ENCODE peak calls at places on chromosomes 7 and 10, in seven cellular contexts. I is vagina, A is lung, B is H9, D is left ventricle myocardium inferior, H is DND-41, E is A673. W is an unnamed sample.

GRCh38 chr7:1617957-1618356 is 48.1 kb upstream of the PSMG3 start:
- DNase-seq in I (no peak), H (no peak), D (no peak), A (no peak), E (no peak), B (no peak), W (no peak)

GRCh38 chr7:83038787-83039186 is 123.9 kb downstream of the PCLO start:
- DNase-seq in E (no peak), B (no peak), D (no peak), A (no peak), I (no peak), H (no peak), W (no peak)

GRCh38 chr10:5658871-5659618 is 7.3 kb downstream of the ASB13 start:
- DNase-seq in I (no peak), E (peak; percentile 24), B (peak; percentile 65), D (no peak), A (no peak), H (no peak), W (no peak)

GRCh38 chr7:74604326-74605020 is 53.0 kb upstream of the GTF2I start:
- DNase-seq in D (peak; percentile 36), I (no peak), H (no peak), E (no peak), B (no peak), A (peak; percentile 55), W (no peak)

GRCh38 chr10:124390788-124391187 is 27.9 kb downstream of the OAT start:
- DNase-seq in B (no peak), E (no peak), I (no peak), H (no peak), D (no peak), A (no peak), W (no peak)

GRCh38 chr10:3324572-3324971 is 152.0 kb upstream of the PITRM1 start:
- DNase-seq in A (no peak), D (no peak), I (no peak), B (no peak), H (no peak), E (no peak), W (no peak)

GRCh38 chr10:71746344-71747037 is 26.8 kb downstream of the VSIR start:
- DNase-seq in A (peak; percentile 64), H (peak; percentile 30), I (no peak), E (no peak), D (peak; percentile 67), B (peak; percentile 69), W (no peak)

GRCh38 chr7:140242057-140243031 is 65.6 kb upstream of the KDM7A start:
- DNase-seq in I (no peak), D (peak; percentile 18), E (no peak), B (no peak), H (no peak), A (no peak), W (no peak)

GRCh38 chr7:29156798-29157461 is 10.6 kb upstream of the CPVL start:
- DNase-seq in A (no peak), I (no peak), H (peak; percentile 79), D (no peak), E (peak; percentile 37), B (no peak), W (no peak)

GRCh38 chr7:98054585-98054984 is 52.1 kb upstream of the LMTK2 start:
- DNase-seq in A (no peak), B (no peak), D (no peak), E (no peak), I (no peak), H (no peak), W (no peak)

GRCh38 chr10:23316406-23316805 is 28.2 kb downstream of the C10orf67 start:
- DNase-seq in I (no peak), D (no peak), E (no peak), B (no peak), A (no peak), H (no peak), W (no peak)

GRCh38 chr7:101940830-101941229 is 123.4 kb downstream of the CUX1 start:
- DNase-seq in E (no peak), B (peak; percentile 90), A (no peak), H (no peak), D (no peak), I (no peak), W (no peak)

GRCh38 chr10:49651917-49652316 is 27.5 kb upstream of the C10orf53 start:
- DNase-seq in H (no peak), D (no peak), A (peak; percentile 25), E (no peak), B (no peak), I (peak; percentile 70), W (no peak)

GRCh38 chr10:5685764-5686240 is 1.2 kb downstream of the TASOR2 start:
- DNase-seq in H (no peak), I (no peak), E (peak; percentile 29), D (no peak), B (no peak), A (no peak), W (no peak)

GRCh38 chr7:42831051-42831952 is 80.6 kb downstream of the C7orf25 start:
- DNase-seq in H (peak; percentile 40), I (no peak), E (peak; percentile 60), D (peak; percentile 17), A (no peak), B (peak; percentile 43), W (no peak)

GRCh38 chr10:65571011-65571570 is 1354.7 kb upstream of the LRRTM3 start:
- DNase-seq in D (no peak), H (no peak), B (peak; percentile 34), A (no peak), I (no peak), E (peak; percentile 9), W (no peak)

GRCh38 chr10:74150151-74151056 is at the start of gene AP3M1:
- DNase-seq in H (peak; percentile 85), D (peak; percentile 84), I (peak; percentile 90), A (peak; percentile 86), B (peak; percentile 88), E (no peak), W (peak; percentile 75)

GRCh38 chr10:59036311-59037017 is 140.0 kb upstream of the PHYHIPL start:
- DNase-seq in B (no peak), D (no peak), E (no peak), A (no peak), I (no peak), H (no peak), W (no peak)

GRCh38 chr7:120775703-120776265 is 82.2 kb downstream of the TSPAN12 start:
- DNase-seq in I (no peak), A (no peak), H (no peak), E (no peak), B (no peak), D (no peak), W (no peak)

DNA sequence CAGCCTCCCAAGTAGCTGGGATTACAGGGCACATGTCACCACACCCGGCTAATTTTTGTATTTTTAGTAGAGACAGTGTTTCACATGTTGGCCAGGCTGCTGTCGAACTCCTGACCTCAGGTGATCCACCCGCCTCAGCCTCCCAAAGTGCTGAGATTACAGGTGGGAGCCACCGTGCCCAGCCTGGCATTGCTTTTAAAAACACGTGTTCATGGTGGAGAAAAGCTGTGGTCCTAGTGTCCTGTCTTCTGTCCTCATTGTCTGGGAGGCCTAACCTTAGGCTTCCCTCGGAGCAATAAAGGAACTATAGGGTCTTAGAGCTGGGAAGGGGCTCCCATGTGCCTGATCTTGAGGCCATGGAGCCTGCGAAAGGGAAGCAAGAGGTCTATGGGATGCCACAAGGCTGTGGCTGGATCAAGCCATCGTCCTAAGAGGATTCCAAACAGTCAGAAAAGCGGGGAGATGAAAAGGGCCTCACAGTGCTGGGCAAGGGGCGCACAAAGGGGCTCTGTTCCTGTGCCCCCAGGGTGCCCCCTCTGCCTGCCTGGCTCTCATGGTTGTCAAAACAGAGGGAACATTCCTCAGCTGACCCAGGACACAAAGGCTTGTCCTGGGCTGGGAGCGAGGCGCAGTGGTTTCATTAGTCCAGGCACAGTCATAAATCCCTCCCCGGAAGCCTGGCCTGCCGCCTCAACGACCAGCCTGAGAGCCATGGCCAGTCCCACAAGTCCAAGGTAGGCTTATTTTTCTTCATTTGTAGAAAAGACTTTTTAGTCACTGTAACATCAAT is 106.6 kb upstream of the TNS3 start:
- DNase-seq in D (no peak), I (no peak), H (no peak), B (no peak), A (no peak), E (no peak), W (no peak)
- H3K27ac ChIP-seq in D (no peak overlapping the region), I (no peak overlapping the region), H (no peak overlapping the region), B (no peak overlapping the region), A (no peak overlapping the region), E (no peak overlapping the region), W (no peak overlapping the region)

DNA sequence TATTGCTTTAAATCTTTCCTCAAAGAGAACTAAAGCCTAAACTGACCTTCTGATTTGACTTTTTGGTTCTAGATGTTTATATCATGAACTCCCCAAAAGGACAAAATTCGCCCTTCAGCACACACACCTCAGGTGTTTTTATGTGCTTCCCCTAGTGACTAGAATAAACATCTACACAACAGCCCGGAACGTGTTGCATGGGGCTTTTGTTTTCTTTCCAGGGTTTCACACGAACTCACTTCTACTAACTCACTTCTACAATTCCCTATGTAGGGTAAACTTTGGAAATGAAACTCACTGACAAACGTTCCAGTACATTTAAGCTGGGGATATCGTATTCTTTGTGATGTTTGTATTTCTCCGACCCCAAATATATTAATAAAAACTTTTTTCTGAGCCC is 1.4 kb downstream of the TRA2A start:
- DNase-seq in E (peak; percentile 37), H (no peak), D (no peak), A (no peak), I (no peak), B (no peak), W (peak; percentile 29)
- TF ChIP-seq CTCF in E (no peak), H (peak; percentile 38), D (peak; percentile 9), A (no peak), I (no peak), B (peak; percentile 41), W (no peak)

DNA sequence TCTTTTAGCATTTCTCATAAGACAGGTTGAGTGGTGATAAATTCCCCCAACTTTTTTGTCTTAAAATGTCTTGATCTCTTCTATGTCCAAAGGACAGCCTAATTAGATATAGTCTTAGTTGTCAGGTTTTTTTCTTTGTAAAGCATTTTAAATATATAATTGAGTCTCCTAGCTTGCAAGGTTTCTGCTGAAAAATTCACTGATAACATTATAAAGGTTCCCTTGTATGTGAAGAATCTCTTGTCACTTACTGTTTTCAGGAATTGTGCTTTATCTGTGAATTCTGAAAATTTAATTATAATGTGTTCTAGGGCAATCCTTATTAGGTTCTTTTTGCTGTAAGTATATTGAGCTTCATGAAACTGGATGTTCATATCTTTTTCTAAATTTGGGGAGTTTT is 96.8 kb upstream of the ZNF92 start:
- DNase-seq in A (no peak), H (no peak), D (no peak), E (no peak), I (no peak), B (no peak), W (no peak)
- H3K9me3 ChIP-seq in A (peaks cover 3% of the 10 kb centered on the region), H (peaks cover 4% of the 10 kb centered on the region), D (peaks cover 32% of the 10 kb centered on the region), E (peaks cover 3% of the 10 kb centered on the region), I (no peaks in the 10 kb centered on the region), B (no peaks in the 10 kb centered on the region), W (peaks cover 10% of the 10 kb centered on the region)

GRCh38 chr10:89475137-89475536 is 60.3 kb downstream of the SLC16A12 start:
- DNase-seq in A (no peak), D (no peak), B (no peak), E (no peak), H (no peak), I (no peak), W (no peak)

GRCh38 chr10:89476150-89476549 is 59.2 kb downstream of the SLC16A12 start:
- DNase-seq in A (no peak), I (no peak), H (no peak), E (no peak), D (no peak), B (no peak), W (no peak)

GRCh38 chr10:89474452-89474851 is 60.1 kb downstream of the IFIT5 start:
- DNase-seq in I (no peak), B (no peak), E (no peak), A (no peak), H (no peak), D (no peak), W (no peak)

GRCh38 chr10:89476676-89477075 is 58.7 kb downstream of the SLC16A12 start:
- DNase-seq in H (no peak), B (no peak), A (peak; percentile 55), I (no peak), E (no peak), D (no peak), W (no peak)

GRCh38 chr10:89475567-89475966 is 59.8 kb downstream of the SLC16A12 start:
- DNase-seq in H (no peak), A (no peak), D (no peak), I (no peak), E (no peak), B (no peak), W (no peak)
- H3K27ac ChIP-seq in H (no peak overlapping the region), A (peak overlapping the region; percentile 94), D (peak overlapping the region; percentile 83), I (peak overlapping the region; percentile 49), E (no peak overlapping the region), B (no peak overlapping the region), W (no peak overlapping the region)

W was measured in CD4-positive, alpha-beta T cell.